ENCODE peak calls at places on chromosomes 1 and 21, in five cellular contexts. E, W, M, C and U are unnamed samples.

GRCh38 chr1:92075311-92075710 is at the start of gene SETSIP:
- DNase-seq in C (no peak), E (no peak), M (no peak), W (no peak), U (no peak)

GRCh38 chr1:35887508-35887907 is 4.5 kb downstream of the AGO1 start:
- DNase-seq in M (no peak), W (no peak), C (no peak), E (no peak), U (no peak)

GRCh38 chr1:59072017-59072947 is 224.6 kb upstream of the FGGY start:
- DNase-seq in E (peak; percentile 4), W (no peak), M (peak; percentile 23), C (no peak), U (no peak)

GRCh38 chr1:227316941-227317540 is 1.3 kb downstream of the CDC42BPA start:
- DNase-seq in E (peak; percentile 31), M (no peak), W (no peak), C (peak; percentile 27), U (peak; percentile 47)

GRCh38 chr1:27872802-27873665 is 690 bp downstream of the THEMIS2 start:
- DNase-seq in W (no peak), C (peak; percentile 55), E (peak; percentile 40), M (no peak), U (peak; percentile 67)

GRCh38 chr1:201916649-201917249 is 28.1 kb downstream of the SHISA4 start:
- DNase-seq in C (peak; percentile 84), W (peak; percentile 71), E (peak; percentile 94), M (peak; percentile 69), U (peak; percentile 99)

GRCh38 chr1:65420590-65421340 is at the start of the genes LEPR and LEPROT:
- DNase-seq in E (peak; percentile 38), C (no peak), M (no peak), W (no peak), U (no peak)

GRCh38 chr21:14453339-14453738 is 70.4 kb upstream of the HSPA13 start:
- DNase-seq in E (no peak), M (no peak), W (no peak), C (no peak), U (no peak)

GRCh38 chr1:169488157-169488556 is 2.4 kb upstream of the SLC19A2 start:
- DNase-seq in E (no peak), W (no peak), C (no peak), M (no peak), U (no peak)

GRCh38 chr1:228378453-228379164 is 28.0 kb downstream of the TRIM11 start:
- DNase-seq in W (peak; percentile 60), C (peak; percentile 96), E (peak; percentile 69), M (peak; percentile 56), U (peak; percentile 57)

GRCh38 chr1:19096036-19096833 is 113.8 kb downstream of the UBR4 start:
- DNase-seq in M (peak; percentile 58), W (no peak), C (peak; percentile 37), E (peak; percentile 7), U (peak; percentile 14)

GRCh38 chr1:42922687-42923366 is 35.8 kb downstream of the SLC2A1 start:
- DNase-seq in C (peak; percentile 78), M (peak; percentile 59), W (no peak), E (peak; percentile 69), U (peak; percentile 71)

GRCh38 chr1:209805341-209805781 is 581 bp downstream of the IRF6 start:
- DNase-seq in M (peak; percentile 46), E (no peak), W (no peak), C (no peak), U (no peak)

GRCh38 chr21:45644041-45644906 is 749 bp downstream of the PCBP3 start:
- DNase-seq in M (no peak), E (no peak), W (no peak), C (peak; percentile 77), U (no peak)

GRCh38 chr1:117836069-117836468 is 93.4 kb downstream of the GDAP2 start:
- DNase-seq in E (peak; percentile 43), M (no peak), C (no peak), W (no peak), U (no peak)

GRCh38 chr1:84780000-84780716 is 89.9 kb upstream of the SSX2IP start:
- DNase-seq in C (no peak), M (no peak), W (peak; percentile 33), E (peak; percentile 5), U (peak; percentile 52)

GRCh38 chr21:46556802-46557201 is 48.1 kb downstream of the S100B start:
- DNase-seq in C (no peak), E (no peak), W (no peak), M (no peak), U (no peak)

GRCh38 chr1:222390181-222390580 is 157.7 kb downstream of the HHIPL2 start:
- DNase-seq in E (peak; percentile 82), W (no peak), C (no peak), M (no peak), U (peak; percentile 28)

GRCh38 chr1:175354080-175354479 is 161.5 kb upstream of the KIAA0040 start:
- DNase-seq in W (no peak), E (no peak), M (no peak), C (no peak), U (no peak)

GRCh38 chr1:244449936-244450508 is 1.7 kb downstream of the ADSS2 start:
- DNase-seq in C (no peak), W (no peak), E (no peak), M (no peak), U (no peak)

GRCh38 chr1:8464987-8465386 is 147.1 kb downstream of the SLC45A1 start:
- DNase-seq in W (no peak), M (no peak), E (peak; percentile 74), C (no peak), U (peak; percentile 34)
- TF ChIP-seq CTCF in W (no peak), M (no peak), E (peak; percentile 36), C (peak; percentile 23), U (no peak)

GRCh38 chr1:178055779-178056471 is 38.0 kb upstream of the RASAL2 start:
- DNase-seq in C (no peak), E (peak; percentile 25), M (no peak), W (peak; percentile 61), U (peak; percentile 37)
- H3K4me3 ChIP-seq in C (no peak overlapping the region), E (no peak overlapping the region), M (no peak overlapping the region), W (no peak overlapping the region), U (no peak overlapping the region)

DNA sequence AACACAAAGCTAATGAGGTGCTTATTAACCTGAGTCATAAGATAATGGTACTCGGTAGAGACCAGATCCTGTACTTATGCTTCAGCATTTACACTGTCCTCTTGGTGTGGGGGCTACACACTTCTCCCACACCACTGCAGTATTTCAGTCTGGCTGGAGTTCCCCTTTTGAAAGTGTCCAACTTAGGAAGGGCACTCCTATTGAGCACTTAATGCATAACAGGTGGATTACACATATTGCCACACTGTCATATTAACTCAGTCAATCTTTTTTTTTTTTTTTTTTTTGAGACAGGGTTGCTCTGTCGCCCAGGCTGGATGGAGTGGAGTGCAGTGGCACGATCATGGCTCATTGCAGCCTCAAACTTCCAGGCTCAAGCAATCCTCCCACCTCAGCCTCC is 1.5 kb downstream of the GPATCH4 start:
- DNase-seq in M (no peak), E (no peak), W (no peak), C (no peak), U (peak; percentile 22)
- TF ChIP-seq CTCF in M (no peak), E (peak; percentile 14), W (peak; percentile 5), C (no peak), U (peak; percentile 1)

DNA sequence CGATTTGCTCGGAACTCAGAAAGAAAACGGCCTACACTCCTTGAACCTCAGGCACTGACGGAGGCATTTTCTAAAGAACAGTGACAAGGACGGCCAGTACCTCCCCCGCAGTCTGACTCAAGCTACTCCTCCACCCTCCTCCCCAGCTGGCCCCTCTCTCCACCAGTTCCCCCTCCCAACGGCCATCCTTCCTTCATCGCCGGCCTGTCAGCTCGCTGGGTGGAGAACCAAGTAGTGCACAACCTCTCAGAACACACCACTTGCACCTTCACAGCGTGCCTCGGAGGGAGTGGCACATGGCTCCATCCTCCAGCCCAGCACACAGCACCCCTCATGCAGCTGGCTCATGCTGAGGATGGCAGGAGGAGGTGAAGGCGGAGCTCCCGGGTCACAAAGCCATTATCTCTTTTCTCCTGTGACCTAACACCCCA is 58.8 kb downstream of the TOR1AIP2 start:
- DNase-seq in W (peak; percentile 65), C (no peak), M (no peak), E (peak; percentile 30), U (peak; percentile 50)
- H3K4me3 ChIP-seq in W (no peak overlapping the region), C (no peak overlapping the region), M (no peak overlapping the region), E (no peak overlapping the region), U (no peak overlapping the region)

GRCh38 chr1:177780096-177780700 is 189.7 kb downstream of the SEC16B start:
- DNase-seq in C (peak; percentile 40), W (no peak), M (no peak), E (peak; percentile 57), U (peak; percentile 82)
- TF ChIP-seq CTCF in C (peak; percentile 42), W (peak; percentile 22), M (peak; percentile 40), E (peak; percentile 48), U (peak; percentile 69)

GRCh38 chr1:11334261-11334804 is 61.3 kb downstream of the UBIAD1 start:
- DNase-seq in W (no peak), M (no peak), E (no peak), C (no peak), U (no peak)
- H3K4me3 ChIP-seq in W (no peak overlapping the region), M (no peak overlapping the region), E (no peak overlapping the region), C (no peak overlapping the region), U (no peak overlapping the region)